ENCODE peak calls at places on chromosomes 7 and 10, in four cellular contexts. One of them, this sample, is unnamed.
A peak's percentile ranks its signal among the peaks of the same experiment; 100 is the strongest.

GRCh38 chr10:43110318-43111071 is 27.8 kb upstream of the CSGALNACT2 start:
- DNase-seq in IMR-90: peak; percentile 57
- DNase-seq in ovary: peak; percentile 83
- DNase-seq in uterus: no peak
- DNase-seq in this sample: no peak

GRCh38 chr10:79142064-79142491 is 73.3 kb downstream of the ZMIZ1 start:
- DNase-seq in ovary: no peak
- DNase-seq in IMR-90: peak; percentile 85
- DNase-seq in uterus: peak; percentile 92
- DNase-seq in this sample: no peak

GRCh38 chr10:109919224-109919623 is 4.1 kb downstream of the XPNPEP1 start:
- DNase-seq in IMR-90: no peak
- DNase-seq in ovary: no peak
- DNase-seq in uterus: no peak
- DNase-seq in this sample: no peak

GRCh38 chr7:24786941-24787340 is 29.7 kb upstream of the GSDME start:
- DNase-seq in ovary: no peak
- DNase-seq in IMR-90: peak; percentile 99
- DNase-seq in uterus: no peak
- DNase-seq in this sample: no peak

GRCh38 chr7:99386584-99387238 is 12.2 kb downstream of the ARPC1B start:
- DNase-seq in ovary: no peak
- DNase-seq in uterus: no peak
- DNase-seq in IMR-90: peak; percentile 37
- DNase-seq in this sample: peak; percentile 75

GRCh38 chr10:90642650-90643049 is 215.2 kb downstream of the HTR7 start:
- DNase-seq in IMR-90: no peak
- DNase-seq in uterus: no peak
- DNase-seq in ovary: no peak
- DNase-seq in this sample: no peak

GRCh38 chr7:121329460-121330052 is 756 bp downstream of the WNT16 start:
- DNase-seq in uterus: no peak
- DNase-seq in IMR-90: no peak
- DNase-seq in ovary: peak; percentile 38
- DNase-seq in this sample: no peak

GRCh38 chr10:77961668-77962067 is 35.1 kb upstream of the DLG5 start:
- DNase-seq in IMR-90: no peak
- DNase-seq in ovary: no peak
- DNase-seq in uterus: no peak
- DNase-seq in this sample: no peak

GRCh38 chr7:158103378-158103777 is 484.2 kb downstream of the PTPRN2 start:
- DNase-seq in uterus: no peak
- DNase-seq in ovary: no peak
- DNase-seq in IMR-90: no peak
- DNase-seq in this sample: no peak

GRCh38 chr7:23055582-23056178 is 41.8 kb upstream of the HYCC1 start:
- DNase-seq in IMR-90: peak; percentile 77
- DNase-seq in uterus: peak; percentile 43
- DNase-seq in ovary: no peak
- DNase-seq in this sample: peak; percentile 74

GRCh38 chr7:142614116-142614515 is 135.2 kb upstream of the PRSS1 start:
- DNase-seq in uterus: no peak
- DNase-seq in IMR-90: peak; percentile 62
- DNase-seq in ovary: no peak
- DNase-seq in this sample: no peak

GRCh38 chr10:123257904-123258303 is 103.7 kb downstream of the BUB3 start:
- DNase-seq in uterus: no peak
- DNase-seq in ovary: no peak
- DNase-seq in IMR-90: no peak
- DNase-seq in this sample: no peak

GRCh38 chr10:103843854-103844567 is 11.4 kb downstream of the SH3PXD2A start:
- DNase-seq in ovary: no peak
- DNase-seq in IMR-90: peak; percentile 39
- DNase-seq in uterus: no peak
- DNase-seq in this sample: no peak
- TF ChIP-seq POLR2A in ovary: no peak
- TF ChIP-seq POLR2A in IMR-90: no peak
- TF ChIP-seq POLR2A in uterus: no peak
- TF ChIP-seq POLR2A in this sample: no peak

DNA sequence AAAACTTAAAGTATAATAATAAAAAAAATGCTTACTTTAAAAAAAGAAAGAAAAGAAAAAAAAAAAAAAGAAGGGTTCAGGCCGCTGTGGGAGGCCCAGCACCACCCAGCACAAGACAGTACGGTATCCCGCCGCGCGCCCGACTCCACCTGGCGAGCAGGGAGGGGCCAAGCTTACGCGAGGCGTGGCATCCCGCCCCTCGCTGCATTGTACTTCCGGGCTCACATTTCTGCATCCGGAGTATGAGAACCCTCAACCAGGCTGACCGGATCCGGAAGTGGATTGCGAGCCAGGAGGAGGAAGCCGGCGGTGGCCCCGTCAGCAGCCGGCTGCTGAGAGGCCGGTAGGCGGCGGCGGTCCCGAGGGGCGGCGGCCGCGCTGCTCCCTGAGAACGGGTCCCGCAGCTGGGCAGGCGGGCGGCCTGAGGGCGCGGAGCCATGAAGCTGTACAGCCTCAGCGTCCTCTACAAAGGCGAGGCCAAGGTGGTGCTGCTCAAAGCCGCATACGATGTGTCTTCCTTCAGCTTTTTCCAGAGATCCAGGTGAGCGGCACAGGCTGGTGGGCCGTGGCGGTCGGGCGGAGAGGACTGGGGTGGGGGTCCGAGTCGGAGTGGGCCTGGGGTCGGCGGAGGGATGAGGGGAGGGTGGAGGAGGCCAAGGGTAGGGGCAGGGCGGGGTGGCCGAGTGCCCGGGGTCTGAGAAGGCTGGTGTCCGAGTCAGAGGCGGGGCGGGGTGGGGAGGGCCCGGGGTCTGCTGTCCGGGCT is at the start of gene YKT6:
- DNase-seq in IMR-90: peak; percentile 93
- DNase-seq in ovary: peak; percentile 91
- DNase-seq in uterus: peak; percentile 91
- DNase-seq in this sample: peak; percentile 95
- TF ChIP-seq POLR2A in IMR-90: peak; percentile 88
- TF ChIP-seq POLR2A in ovary: peak; percentile 45
- TF ChIP-seq POLR2A in uterus: peak; percentile 47
- TF ChIP-seq POLR2A in this sample: peak; percentile 84

GRCh38 chr10:72320676-72321247 is 34.0 kb downstream of the DNAJB12 start:
- DNase-seq in ovary: peak; percentile 75
- DNase-seq in IMR-90: peak; percentile 99
- DNase-seq in uterus: peak; percentile 93
- DNase-seq in this sample: peak; percentile 99
- TF ChIP-seq POLR2A in ovary: no peak
- TF ChIP-seq POLR2A in IMR-90: peak; percentile 76
- TF ChIP-seq POLR2A in uterus: no peak
- TF ChIP-seq POLR2A in this sample: peak; percentile 91

GRCh38 chr7:66047426-66047825 is 28.2 kb upstream of the ASL start:
- DNase-seq in uterus: no peak
- DNase-seq in ovary: no peak
- DNase-seq in IMR-90: peak; percentile 95
- DNase-seq in this sample: no peak

GRCh38 chr7:66039094-66039493 is 36.5 kb upstream of the ASL start:
- DNase-seq in uterus: no peak
- DNase-seq in IMR-90: no peak
- DNase-seq in ovary: no peak
- DNase-seq in this sample: no peak

DNA sequence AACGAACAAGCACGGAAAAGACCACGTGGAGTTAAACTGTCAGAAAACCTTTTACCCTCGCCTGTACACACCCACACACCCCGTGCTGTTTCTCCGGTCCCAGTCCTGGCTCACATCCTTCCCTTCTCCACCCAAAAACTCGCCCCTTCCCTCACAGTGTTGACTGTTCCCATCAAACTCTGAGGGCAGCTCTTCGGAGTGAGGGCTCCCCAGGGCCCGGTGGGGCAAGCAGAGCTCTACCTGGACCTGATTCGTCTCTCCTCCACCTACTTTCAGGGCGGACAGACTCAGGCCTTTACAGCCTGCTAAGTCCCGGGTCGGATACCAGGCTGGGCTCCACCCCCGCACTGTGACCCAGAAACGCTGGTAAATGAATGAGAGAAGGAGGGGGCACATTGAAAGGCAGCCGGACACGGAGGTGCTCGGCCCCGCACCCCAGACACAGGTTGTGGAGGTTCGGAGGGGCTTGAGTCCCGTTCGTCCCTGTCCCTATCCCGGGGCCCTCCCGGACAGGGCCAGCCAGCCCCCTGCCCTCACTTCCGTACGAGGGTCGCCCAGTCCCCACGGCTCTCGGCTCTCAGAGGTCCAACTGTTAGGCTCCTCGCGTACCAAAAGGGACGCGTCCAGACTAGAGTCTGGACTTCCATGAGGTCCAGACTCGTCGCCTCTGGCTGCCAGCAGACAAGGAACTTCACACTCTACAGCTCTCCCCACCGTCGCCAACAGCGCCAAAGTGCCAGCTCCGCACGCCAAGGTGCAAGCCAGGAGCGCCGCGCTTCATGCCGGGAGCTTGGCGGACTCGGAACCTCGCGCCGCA is 31.7 kb upstream of the ASL start:
- DNase-seq in IMR-90: no peak
- DNase-seq in uterus: peak; percentile 23
- DNase-seq in ovary: peak; percentile 64
- DNase-seq in this sample: peak; percentile 18
- TF ChIP-seq POLR2A in IMR-90: no peak
- TF ChIP-seq POLR2A in uterus: no peak
- TF ChIP-seq POLR2A in ovary: no peak
- TF ChIP-seq POLR2A in this sample: no peak

GRCh38 chr10:101230185-101230917 is 1.1 kb upstream of the LBX1 start:
- DNase-seq in IMR-90: no peak
- DNase-seq in uterus: no peak
- DNase-seq in ovary: no peak
- DNase-seq in this sample: no peak
- TF ChIP-seq POLR2A in IMR-90: no peak
- TF ChIP-seq POLR2A in uterus: no peak
- TF ChIP-seq POLR2A in ovary: no peak
- TF ChIP-seq POLR2A in this sample: no peak

GRCh38 chr7:39948932-39949928 is 826 bp upstream of the CDK13 start:
- DNase-seq in uterus: peak; percentile 99
- DNase-seq in IMR-90: peak; percentile 100
- DNase-seq in ovary: peak; percentile 99
- DNase-seq in this sample: peak; percentile 99
- TF ChIP-seq POLR2A in uterus: peak; percentile 79
- TF ChIP-seq POLR2A in IMR-90: peak; percentile 90
- TF ChIP-seq POLR2A in ovary: peak; percentile 85
- TF ChIP-seq POLR2A in this sample: peak; percentile 98